ENCODE peak calls at places on chromosomes 2 and 18, in six cellular contexts. C, B, R, P, H and J are unnamed samples.

GRCh38 chr2:180979086-180979934 is 1.1 kb upstream of the UBE2E3 start:
- DNase-seq in P (no peak), B (no peak), C (no peak), R (peak; percentile 72), H (no peak), J (no peak)

GRCh38 chr2:220512419-220512818 is 885.0 kb downstream of the SLC4A3 start:
- DNase-seq in B (no peak), H (no peak), R (peak; percentile 39), P (no peak), C (no peak), J (no peak)

GRCh38 chr2:61950133-61950560 is 44.7 kb downstream of the COMMD1 start:
- DNase-seq in H (no peak), B (no peak), C (no peak), P (no peak), R (no peak), J (no peak)

GRCh38 chr2:1916881-1917280 is 172.6 kb upstream of the PXDN start:
- DNase-seq in P (no peak), C (no peak), H (no peak), B (no peak), R (no peak), J (no peak)

GRCh38 chr2:204869142-204869823 is 324.0 kb downstream of the PARD3B start:
- DNase-seq in H (no peak), C (no peak), B (no peak), R (no peak), P (no peak), J (no peak)

GRCh38 chr2:107412981-107413380 is 413.7 kb upstream of the RGPD4 start:
- DNase-seq in R (peak; percentile 26), C (no peak), H (no peak), B (no peak), P (no peak), J (no peak)

GRCh38 chr2:196971574-196972279 is 45.2 kb upstream of the PGAP1 start:
- DNase-seq in B (no peak), H (no peak), P (no peak), C (no peak), R (no peak), J (no peak)

GRCh38 chr2:190365499-190366204 is 22.3 kb downstream of the INPP1 start:
- DNase-seq in B (no peak), H (no peak), P (no peak), R (no peak), C (no peak), J (no peak)

GRCh38 chr2:180542510-180542909 is 437.9 kb upstream of the UBE2E3 start:
- DNase-seq in P (no peak), B (no peak), C (no peak), H (no peak), R (no peak), J (no peak)

GRCh38 chr2:69917854-69918253 is 2.9 kb downstream of the MXD1 start:
- DNase-seq in C (no peak), R (peak; percentile 81), H (no peak), B (no peak), P (no peak), J (no peak)

GRCh38 chr2:24731040-24731439 is 62.2 kb downstream of the PTRHD1 start:
- DNase-seq in R (no peak), H (no peak), P (no peak), B (no peak), C (no peak), J (no peak)

GRCh38 chr18:47917923-47918610 is 12.4 kb downstream of the SMAD2 start:
- DNase-seq in C (no peak), H (no peak), P (no peak), R (no peak), B (no peak), J (no peak)

GRCh38 chr2:215712219-215712849 is 276.5 kb upstream of the FN1 start:
- DNase-seq in B (no peak), R (no peak), P (no peak), H (no peak), C (no peak), J (no peak)

GRCh38 chr18:79848294-79848578 is 50.5 kb downstream of the KCNG2 start:
- DNase-seq in B (no peak), R (no peak), C (no peak), H (no peak), P (no peak), J (no peak)

GRCh38 chr2:210544839-210545238 is 11.6 kb upstream of the CPS1 start:
- DNase-seq in B (no peak), R (no peak), C (no peak), P (no peak), H (no peak), J (no peak)

GRCh38 chr2:106094101-106094860 is 99.8 kb downstream of the UXS1 start:
- DNase-seq in H (no peak), B (no peak), R (no peak), P (peak; percentile 70), C (no peak), J (no peak)

GRCh38 chr18:57984490-57985109 is 59.4 kb upstream of the NEDD4L start:
- DNase-seq in P (no peak), C (no peak), B (no peak), H (no peak), R (no peak), J (no peak)

GRCh38 chr2:175676813-175677212 is 325.3 kb downstream of the LNPK start:
- DNase-seq in H (no peak), C (no peak), P (no peak), R (no peak), B (no peak), J (no peak)

GRCh38 chr2:237722616-237723015 is 76.0 kb upstream of the RBM44 start:
- DNase-seq in B (no peak), P (no peak), H (no peak), C (no peak), R (no peak), J (no peak)

GRCh38 chr2:231708773-231709635 is 679 bp downstream of the PTMA start:
- DNase-seq in R (peak; percentile 45), B (no peak), C (peak; percentile 42), H (peak; percentile 58), P (peak; percentile 48), J (peak; percentile 36)

GRCh38 chr2:233444501-233444900 is 90.2 kb downstream of the DGKD start:
- DNase-seq in H (no peak), P (no peak), B (no peak), R (no peak), C (no peak), J (no peak)

GRCh38 chr2:100397117-100397860 is 20.2 kb downstream of the CHST10 start:
- DNase-seq in P (no peak), B (no peak), R (no peak), H (no peak), C (no peak), J (no peak)

GRCh38 chr2:31236433-31237205 is 2.7 kb downstream of the EHD3 start:
- DNase-seq in R (no peak), C (no peak), H (no peak), P (no peak), B (no peak), J (no peak)

GRCh38 chr2:74959106-74959751 is 786 bp downstream of the POLE4 start:
- DNase-seq in B (no peak), C (no peak), R (no peak), P (peak; percentile 8), H (no peak), J (no peak)

GRCh38 chr2:173806761-173807160 is 158.4 kb downstream of the SP3 start:
- DNase-seq in C (no peak), H (no peak), B (no peak), P (no peak), R (no peak), J (no peak)

GRCh38 chr2:611519-611918 is 65.7 kb downstream of the TMEM18 start:
- DNase-seq in R (no peak), B (no peak), P (no peak), C (no peak), H (no peak), J (no peak)

GRCh38 chr2:217928324-217929293 is 74.2 kb downstream of the TNS1 start:
- DNase-seq in B (no peak), H (no peak), C (no peak), R (peak; percentile 50), P (no peak), J (no peak)

GRCh38 chr2:42238644-42239288 is 69.6 kb downstream of the EML4 start:
- DNase-seq in H (peak; percentile 46), R (no peak), C (peak; percentile 18), B (no peak), P (peak; percentile 29), J (no peak)